ENCODE peak calls at places on chromosomes 4 and X, in four cellular contexts. One of them, this sample, is unnamed.
A peak's percentile ranks its signal among the peaks of the same experiment; 100 is the strongest.

GRCh38 chr4:52588771-52589591 is 70.1 kb downstream of the USP46 start:
- DNase-seq in right atrium auricular region: no peak
- DNase-seq in foreskin fibroblast: peak; percentile 74
- DNase-seq in substantia nigra: no peak
- DNase-seq in this sample: peak; percentile 22

GRCh38 chr4:10640535-10641159 is 43.9 kb downstream of the CLNK start:
- DNase-seq in right atrium auricular region: no peak
- DNase-seq in foreskin fibroblast: no peak
- DNase-seq in substantia nigra: no peak
- DNase-seq in this sample: no peak

GRCh38 chr4:138510053-138510452 is 267.9 kb upstream of the SLC7A11 start:
- DNase-seq in right atrium auricular region: no peak
- DNase-seq in foreskin fibroblast: peak; percentile 20
- DNase-seq in substantia nigra: no peak
- DNase-seq in this sample: peak; percentile 21

GRCh38 chrX:13000311-13000811 is 25.5 kb downstream of the TMSB4X start:
- DNase-seq in right atrium auricular region: no peak
- DNase-seq in foreskin fibroblast: no peak
- DNase-seq in substantia nigra: peak; percentile 32
- DNase-seq in this sample: no peak

GRCh38 chr4:125388653-125389052 is 73.9 kb downstream of the FAT4 start:
- DNase-seq in right atrium auricular region: no peak
- DNase-seq in foreskin fibroblast: peak; percentile 62
- DNase-seq in substantia nigra: no peak
- DNase-seq in this sample: peak; percentile 47

GRCh38 chr4:55820260-55820659 is 670 bp downstream of the EXOC1L start:
- DNase-seq in right atrium auricular region: no peak
- DNase-seq in foreskin fibroblast: no peak
- DNase-seq in substantia nigra: no peak
- DNase-seq in this sample: no peak

GRCh38 chr4:83011779-83012630 is 1.4 kb upstream of the LIN54 start:
- DNase-seq in right atrium auricular region: peak; percentile 60
- DNase-seq in foreskin fibroblast: no peak
- DNase-seq in substantia nigra: peak; percentile 34
- DNase-seq in this sample: no peak

GRCh38 chr4:151484396-151485102 is 75.6 kb downstream of the FHIP1A start:
- DNase-seq in right atrium auricular region: no peak
- DNase-seq in foreskin fibroblast: peak; percentile 62
- DNase-seq in substantia nigra: no peak
- DNase-seq in this sample: peak; percentile 74

GRCh38 chr4:10034612-10035104 is 13.4 kb upstream of the SLC2A9 start:
- DNase-seq in right atrium auricular region: no peak
- DNase-seq in foreskin fibroblast: no peak
- DNase-seq in substantia nigra: no peak
- DNase-seq in this sample: no peak

GRCh38 chrX:128408842-128409241 is 356.6 kb upstream of the ACTRT1 start:
- DNase-seq in right atrium auricular region: no peak
- DNase-seq in foreskin fibroblast: no peak
- DNase-seq in substantia nigra: no peak
- DNase-seq in this sample: no peak

GRCh38 chr4:138188406-138189084 is 53.6 kb downstream of the SLC7A11 start:
- DNase-seq in right atrium auricular region: no peak
- DNase-seq in foreskin fibroblast: no peak
- DNase-seq in substantia nigra: no peak
- DNase-seq in this sample: no peak

This sample was measured in GM04503.